ENCODE peak calls at places on chromosome 17, in ten cellular contexts. One of them, this sample, is unnamed.

GRCh38 chr17:62627219-62627903 is at the start of gene MRC2:
- DNase-seq in NCI-H1417: no peak
- DNase-seq in mucosa of descending colon: peak; percentile 34
- DNase-seq in kidney: peak; percentile 93
- DNase-seq in posterior cingulate gyrus: peak; percentile 66
- DNase-seq in gastrocnemius medialis: no peak
- DNase-seq in AG09319: no peak
- DNase-seq in dorsolateral prefrontal cortex: no peak
- DNase-seq in CD4-positive, alpha-beta T cell: no peak
- DNase-seq in NCI-H1048: no peak
- DNase-seq in this sample: peak; percentile 60

GRCh38 chr17:80847506-80848230 is 144.0 kb upstream of the CHMP6 start:
- DNase-seq in NCI-H1417: no peak
- DNase-seq in mucosa of descending colon: peak; percentile 84
- DNase-seq in kidney: peak; percentile 53
- DNase-seq in posterior cingulate gyrus: peak; percentile 72
- DNase-seq in gastrocnemius medialis: no peak
- DNase-seq in AG09319: no peak
- DNase-seq in dorsolateral prefrontal cortex: no peak
- DNase-seq in CD4-positive, alpha-beta T cell: peak; percentile 59
- DNase-seq in NCI-H1048: no peak
- DNase-seq in this sample: no peak

GRCh38 chr17:81807839-81808238 is 3.9 kb downstream of the GCGR start:
- DNase-seq in NCI-H1417: no peak
- DNase-seq in mucosa of descending colon: no peak
- DNase-seq in kidney: peak; percentile 73
- DNase-seq in posterior cingulate gyrus: no peak
- DNase-seq in gastrocnemius medialis: no peak
- DNase-seq in AG09319: no peak
- DNase-seq in dorsolateral prefrontal cortex: no peak
- DNase-seq in CD4-positive, alpha-beta T cell: no peak
- DNase-seq in NCI-H1048: no peak
- DNase-seq in this sample: no peak

GRCh38 chr17:57211543-57211942 is 44.8 kb upstream of the MSI2 start:
- DNase-seq in NCI-H1417: no peak
- DNase-seq in mucosa of descending colon: no peak
- DNase-seq in kidney: no peak
- DNase-seq in posterior cingulate gyrus: no peak
- DNase-seq in gastrocnemius medialis: no peak
- DNase-seq in AG09319: no peak
- DNase-seq in dorsolateral prefrontal cortex: no peak
- DNase-seq in CD4-positive, alpha-beta T cell: no peak
- DNase-seq in NCI-H1048: no peak
- DNase-seq in this sample: no peak

GRCh38 chr17:8807070-8807550 is 7.9 kb upstream of the MFSD6L start:
- DNase-seq in NCI-H1417: no peak
- DNase-seq in mucosa of descending colon: no peak
- DNase-seq in kidney: no peak
- DNase-seq in posterior cingulate gyrus: no peak
- DNase-seq in gastrocnemius medialis: no peak
- DNase-seq in AG09319: no peak
- DNase-seq in dorsolateral prefrontal cortex: no peak
- DNase-seq in CD4-positive, alpha-beta T cell: no peak
- DNase-seq in NCI-H1048: no peak
- DNase-seq in this sample: peak; percentile 54

GRCh38 chr17:80327518-80327917 is 66.9 kb downstream of the RNF213 start:
- DNase-seq in NCI-H1417: no peak
- DNase-seq in mucosa of descending colon: no peak
- DNase-seq in kidney: no peak
- DNase-seq in posterior cingulate gyrus: no peak
- DNase-seq in gastrocnemius medialis: no peak
- DNase-seq in AG09319: no peak
- DNase-seq in dorsolateral prefrontal cortex: no peak
- DNase-seq in CD4-positive, alpha-beta T cell: no peak
- DNase-seq in NCI-H1048: no peak
- DNase-seq in this sample: peak; percentile 30

GRCh38 chr17:50063516-50064252 is 7.8 kb downstream of the ITGA3 start:
- DNase-seq in NCI-H1417: no peak
- DNase-seq in mucosa of descending colon: no peak
- DNase-seq in kidney: peak; percentile 72
- DNase-seq in posterior cingulate gyrus: peak; percentile 73
- DNase-seq in gastrocnemius medialis: no peak
- DNase-seq in AG09319: no peak
- DNase-seq in dorsolateral prefrontal cortex: no peak
- DNase-seq in CD4-positive, alpha-beta T cell: no peak
- DNase-seq in NCI-H1048: no peak
- DNase-seq in this sample: no peak

GRCh38 chr17:45270828-45271418 is 9.0 kb upstream of the SPATA32 start:
- DNase-seq in NCI-H1417: no peak
- DNase-seq in mucosa of descending colon: peak; percentile 38
- DNase-seq in kidney: peak; percentile 66
- DNase-seq in posterior cingulate gyrus: no peak
- DNase-seq in gastrocnemius medialis: no peak
- DNase-seq in AG09319: no peak
- DNase-seq in dorsolateral prefrontal cortex: no peak
- DNase-seq in CD4-positive, alpha-beta T cell: peak; percentile 59
- DNase-seq in NCI-H1048: no peak
- DNase-seq in this sample: no peak

GRCh38 chr17:59652119-59652518 is 32.4 kb downstream of the CLTC start:
- DNase-seq in NCI-H1417: no peak
- DNase-seq in mucosa of descending colon: no peak
- DNase-seq in kidney: no peak
- DNase-seq in posterior cingulate gyrus: no peak
- DNase-seq in gastrocnemius medialis: no peak
- DNase-seq in AG09319: peak; percentile 54
- DNase-seq in dorsolateral prefrontal cortex: no peak
- DNase-seq in CD4-positive, alpha-beta T cell: no peak
- DNase-seq in NCI-H1048: no peak
- DNase-seq in this sample: no peak

GRCh38 chr17:34401165-34401564 is 38.1 kb upstream of the CCL1 start:
- DNase-seq in NCI-H1417: peak; percentile 96
- DNase-seq in mucosa of descending colon: no peak
- DNase-seq in kidney: no peak
- DNase-seq in posterior cingulate gyrus: no peak
- DNase-seq in gastrocnemius medialis: no peak
- DNase-seq in AG09319: no peak
- DNase-seq in dorsolateral prefrontal cortex: no peak
- DNase-seq in CD4-positive, alpha-beta T cell: no peak
- DNase-seq in NCI-H1048: no peak
- DNase-seq in this sample: no peak

GRCh38 chr17:48510761-48511604 is 19.8 kb downstream of the HOXB1 start:
- DNase-seq in NCI-H1417: peak; percentile 89
- DNase-seq in mucosa of descending colon: no peak
- DNase-seq in kidney: no peak
- DNase-seq in posterior cingulate gyrus: no peak
- DNase-seq in gastrocnemius medialis: no peak
- DNase-seq in AG09319: peak; percentile 44
- DNase-seq in dorsolateral prefrontal cortex: no peak
- DNase-seq in CD4-positive, alpha-beta T cell: peak; percentile 22
- DNase-seq in NCI-H1048: no peak
- DNase-seq in this sample: no peak

GRCh38 chr17:81537856-81538555 is 9.8 kb downstream of the FSCN2 start:
- DNase-seq in NCI-H1417: peak; percentile 74
- DNase-seq in mucosa of descending colon: no peak
- DNase-seq in kidney: no peak
- DNase-seq in posterior cingulate gyrus: no peak
- DNase-seq in gastrocnemius medialis: peak; percentile 59
- DNase-seq in AG09319: no peak
- DNase-seq in dorsolateral prefrontal cortex: no peak
- DNase-seq in CD4-positive, alpha-beta T cell: no peak
- DNase-seq in NCI-H1048: no peak
- DNase-seq in this sample: no peak

GRCh38 chr17:30172560-30172959 is 55.9 kb downstream of the NSRP1 start:
- DNase-seq in NCI-H1417: no peak
- DNase-seq in mucosa of descending colon: no peak
- DNase-seq in kidney: no peak
- DNase-seq in posterior cingulate gyrus: no peak
- DNase-seq in gastrocnemius medialis: no peak
- DNase-seq in AG09319: no peak
- DNase-seq in dorsolateral prefrontal cortex: no peak
- DNase-seq in CD4-positive, alpha-beta T cell: no peak
- DNase-seq in NCI-H1048: no peak
- DNase-seq in this sample: no peak

GRCh38 chr17:12928736-12929135 is 89.1 kb downstream of the ELAC2 start:
- DNase-seq in NCI-H1417: no peak
- DNase-seq in mucosa of descending colon: no peak
- DNase-seq in kidney: no peak
- DNase-seq in posterior cingulate gyrus: no peak
- DNase-seq in gastrocnemius medialis: no peak
- DNase-seq in AG09319: no peak
- DNase-seq in dorsolateral prefrontal cortex: peak; percentile 12
- DNase-seq in CD4-positive, alpha-beta T cell: no peak
- DNase-seq in NCI-H1048: no peak
- DNase-seq in this sample: no peak

GRCh38 chr17:58570758-58571157 is 56.3 kb upstream of the MTMR4 start:
- DNase-seq in NCI-H1417: no peak
- DNase-seq in mucosa of descending colon: no peak
- DNase-seq in kidney: no peak
- DNase-seq in posterior cingulate gyrus: no peak
- DNase-seq in gastrocnemius medialis: no peak
- DNase-seq in AG09319: no peak
- DNase-seq in dorsolateral prefrontal cortex: no peak
- DNase-seq in CD4-positive, alpha-beta T cell: no peak
- DNase-seq in NCI-H1048: no peak
- DNase-seq in this sample: no peak

GRCh38 chr17:9957244-9957643 is 52.2 kb upstream of the RCVRN start:
- DNase-seq in NCI-H1417: no peak
- DNase-seq in mucosa of descending colon: no peak
- DNase-seq in kidney: no peak
- DNase-seq in posterior cingulate gyrus: no peak
- DNase-seq in gastrocnemius medialis: no peak
- DNase-seq in AG09319: no peak
- DNase-seq in dorsolateral prefrontal cortex: no peak
- DNase-seq in CD4-positive, alpha-beta T cell: no peak
- DNase-seq in NCI-H1048: no peak
- DNase-seq in this sample: no peak

GRCh38 chr17:47279062-47279801 is 25.6 kb downstream of the ITGB3 start:
- DNase-seq in NCI-H1417: no peak
- DNase-seq in mucosa of descending colon: peak; percentile 47
- DNase-seq in kidney: peak; percentile 87
- DNase-seq in posterior cingulate gyrus: no peak
- DNase-seq in gastrocnemius medialis: peak; percentile 35
- DNase-seq in AG09319: peak; percentile 88
- DNase-seq in dorsolateral prefrontal cortex: no peak
- DNase-seq in CD4-positive, alpha-beta T cell: no peak
- DNase-seq in NCI-H1048: no peak
- DNase-seq in this sample: peak; percentile 48

GRCh38 chr17:62778990-62779681 is 29.0 kb downstream of the MARCHF10 start:
- DNase-seq in NCI-H1417: peak; percentile 91
- DNase-seq in mucosa of descending colon: peak; percentile 9
- DNase-seq in kidney: peak; percentile 90
- DNase-seq in posterior cingulate gyrus: peak; percentile 87
- DNase-seq in gastrocnemius medialis: no peak
- DNase-seq in AG09319: peak; percentile 82
- DNase-seq in dorsolateral prefrontal cortex: no peak
- DNase-seq in CD4-positive, alpha-beta T cell: no peak
- DNase-seq in NCI-H1048: peak; percentile 76
- DNase-seq in this sample: peak; percentile 56

GRCh38 chr17:77695386-77695785 is 263.1 kb upstream of the TNRC6C start:
- DNase-seq in NCI-H1417: no peak
- DNase-seq in mucosa of descending colon: no peak
- DNase-seq in kidney: no peak
- DNase-seq in posterior cingulate gyrus: no peak
- DNase-seq in gastrocnemius medialis: no peak
- DNase-seq in AG09319: no peak
- DNase-seq in dorsolateral prefrontal cortex: no peak
- DNase-seq in CD4-positive, alpha-beta T cell: no peak
- DNase-seq in NCI-H1048: no peak
- DNase-seq in this sample: no peak

GRCh38 chr17:75511270-75511609 is 4.1 kb downstream of the CASKIN2 start:
- DNase-seq in NCI-H1417: no peak
- DNase-seq in mucosa of descending colon: no peak
- DNase-seq in kidney: no peak
- DNase-seq in posterior cingulate gyrus: no peak
- DNase-seq in gastrocnemius medialis: no peak
- DNase-seq in AG09319: no peak
- DNase-seq in dorsolateral prefrontal cortex: no peak
- DNase-seq in CD4-positive, alpha-beta T cell: no peak
- DNase-seq in NCI-H1048: no peak
- DNase-seq in this sample: no peak

GRCh38 chr17:78665952-78666920 is 89.0 kb upstream of the DNAH17 start:
- DNase-seq in NCI-H1417: no peak
- DNase-seq in mucosa of descending colon: peak; percentile 36
- DNase-seq in kidney: no peak
- DNase-seq in posterior cingulate gyrus: no peak
- DNase-seq in gastrocnemius medialis: no peak
- DNase-seq in AG09319: no peak
- DNase-seq in dorsolateral prefrontal cortex: no peak
- DNase-seq in CD4-positive, alpha-beta T cell: peak; percentile 42
- DNase-seq in NCI-H1048: no peak
- DNase-seq in this sample: no peak

GRCh38 chr17:9370464-9370863 is 205.2 kb downstream of the STX8 start:
- DNase-seq in NCI-H1417: peak; percentile 32
- DNase-seq in mucosa of descending colon: no peak
- DNase-seq in kidney: no peak
- DNase-seq in posterior cingulate gyrus: no peak
- DNase-seq in gastrocnemius medialis: no peak
- DNase-seq in AG09319: no peak
- DNase-seq in dorsolateral prefrontal cortex: no peak
- DNase-seq in CD4-positive, alpha-beta T cell: no peak
- DNase-seq in NCI-H1048: no peak
- DNase-seq in this sample: no peak

GRCh38 chr17:2025622-2026309 is 632 bp upstream of the RTN4RL1 start:
- DNase-seq in NCI-H1417: peak; percentile 64
- DNase-seq in mucosa of descending colon: peak; percentile 86
- DNase-seq in kidney: peak; percentile 86
- DNase-seq in posterior cingulate gyrus: peak; percentile 95
- DNase-seq in gastrocnemius medialis: peak; percentile 55
- DNase-seq in AG09319: no peak
- DNase-seq in dorsolateral prefrontal cortex: peak; percentile 59
- DNase-seq in CD4-positive, alpha-beta T cell: no peak
- DNase-seq in NCI-H1048: no peak
- DNase-seq in this sample: peak; percentile 74

GRCh38 chr17:55215711-55216110 is 49.0 kb upstream of the HLF start:
- DNase-seq in NCI-H1417: no peak
- DNase-seq in mucosa of descending colon: no peak
- DNase-seq in kidney: no peak
- DNase-seq in posterior cingulate gyrus: no peak
- DNase-seq in gastrocnemius medialis: no peak
- DNase-seq in AG09319: no peak
- DNase-seq in dorsolateral prefrontal cortex: no peak
- DNase-seq in CD4-positive, alpha-beta T cell: no peak
- DNase-seq in NCI-H1048: no peak
- DNase-seq in this sample: no peak

GRCh38 chr17:75878174-75878998 is at the start of gene TRIM47:
- DNase-seq in NCI-H1417: no peak
- DNase-seq in mucosa of descending colon: peak; percentile 67
- DNase-seq in kidney: peak; percentile 92
- DNase-seq in posterior cingulate gyrus: peak; percentile 86
- DNase-seq in gastrocnemius medialis: no peak
- DNase-seq in AG09319: no peak
- DNase-seq in dorsolateral prefrontal cortex: peak; percentile 33
- DNase-seq in CD4-positive, alpha-beta T cell: no peak
- DNase-seq in NCI-H1048: no peak
- DNase-seq in this sample: peak; percentile 65

GRCh38 chr17:73335591-73336503 is 24.0 kb upstream of the CDC42EP4 start:
- DNase-seq in NCI-H1417: peak; percentile 21
- DNase-seq in mucosa of descending colon: peak; percentile 54
- DNase-seq in kidney: no peak
- DNase-seq in posterior cingulate gyrus: no peak
- DNase-seq in gastrocnemius medialis: no peak
- DNase-seq in AG09319: no peak
- DNase-seq in dorsolateral prefrontal cortex: no peak
- DNase-seq in CD4-positive, alpha-beta T cell: no peak
- DNase-seq in NCI-H1048: no peak
- DNase-seq in this sample: no peak

GRCh38 chr17:7114241-7114874 is at the start of gene ASGR2:
- DNase-seq in NCI-H1417: no peak
- DNase-seq in mucosa of descending colon: no peak
- DNase-seq in kidney: peak; percentile 63
- DNase-seq in posterior cingulate gyrus: peak; percentile 78
- DNase-seq in gastrocnemius medialis: no peak
- DNase-seq in AG09319: no peak
- DNase-seq in dorsolateral prefrontal cortex: no peak
- DNase-seq in CD4-positive, alpha-beta T cell: no peak
- DNase-seq in NCI-H1048: no peak
- DNase-seq in this sample: no peak

GRCh38 chr17:27158390-27158789 is 135.5 kb upstream of the WSB1 start:
- DNase-seq in NCI-H1417: peak; percentile 3
- DNase-seq in mucosa of descending colon: no peak
- DNase-seq in kidney: peak; percentile 42
- DNase-seq in posterior cingulate gyrus: peak; percentile 35
- DNase-seq in gastrocnemius medialis: no peak
- DNase-seq in AG09319: no peak
- DNase-seq in dorsolateral prefrontal cortex: no peak
- DNase-seq in CD4-positive, alpha-beta T cell: no peak
- DNase-seq in NCI-H1048: no peak
- DNase-seq in this sample: no peak